ENCODE peak calls at places on chromosomes 4 and X, in ten cellular contexts. X is testis, B is lower lobe of right lung, S is tibial artery, N is kidney epithelial cell, Z is GM06990, R is GM12864, D is Caco-2, Y is body of pancreas, F is fibroblast of villous mesenchyme. P is an unnamed sample.

GRCh38 chr4:185304944-185305690 is 90.6 kb downstream of the LRP2BP start:
- DNase-seq in X (no peak), B (peak), S (no peak), N (no peak), Z (peak), R (peak), D (peak), Y (no peak), F (peak), P (peak)

GRCh38 chr4:177105526-177105925 is 204.1 kb upstream of the NEIL3 start:
- DNase-seq in X (no peak), B (no peak), S (no peak), N (no peak), Z (no peak), R (no peak), D (no peak), Y (no peak), F (peak), P (no peak)

GRCh38 chr4:159111417-159111816 is 8.5 kb downstream of the RAPGEF2 start:
- DNase-seq in X (no peak), B (no peak), S (no peak), N (no peak), Z (no peak), R (no peak), D (no peak), Y (no peak), F (no peak), P (no peak)

GRCh38 chr4:54840992-54841768 is 183.4 kb downstream of the KIT start:
- DNase-seq in X (peak), B (no peak), S (no peak), N (no peak), Z (no peak), R (no peak), D (no peak), Y (no peak), F (peak), P (no peak)

GRCh38 chr4:153154010-153154975 is 50.0 kb upstream of the TRIM2 start:
- DNase-seq in X (no peak), B (no peak), S (no peak), N (no peak), Z (no peak), R (no peak), D (no peak), Y (no peak), F (peak), P (no peak)

GRCh38 chrX:45714864-45715263 is 514.2 kb upstream of the DIPK2B start:
- DNase-seq in X (no peak), B (no peak), S (no peak), N (peak), Z (peak), R (peak), D (no peak), Y (no peak), F (peak), P (peak)

GRCh38 chr4:40575846-40576245 is 53.8 kb downstream of the RBM47 start:
- DNase-seq in X (no peak), B (no peak), S (no peak), N (no peak), Z (no peak), R (no peak), D (peak), Y (no peak), F (no peak), P (no peak)

GRCh38 chr4:69859140-69859539 is 805 bp downstream of the SULT1E1 start:
- DNase-seq in X (no peak), B (no peak), S (no peak), N (no peak), Z (no peak), R (no peak), D (no peak), Y (no peak), F (no peak), P (no peak)

GRCh38 chr4:107757860-107758476 is 37.9 kb upstream of the PAPSS1 start:
- DNase-seq in X (no peak), B (no peak), S (no peak), N (no peak), Z (no peak), R (no peak), D (no peak), Y (no peak), F (peak), P (no peak)

GRCh38 chr4:169070071-169070894 is 60.2 kb upstream of the CBR4 start:
- DNase-seq in X (peak), B (no peak), S (peak), N (peak), Z (no peak), R (no peak), D (peak), Y (peak), F (peak), P (peak)

GRCh38 chr4:17284323-17285175 is 227.3 kb downstream of the QDPR start:
- DNase-seq in X (peak), B (no peak), S (no peak), N (no peak), Z (no peak), R (no peak), D (no peak), Y (no peak), F (no peak), P (no peak)

GRCh38 chr4:164937576-164938270 is 39.7 kb downstream of the TRIM61 start:
- DNase-seq in X (peak), B (no peak), S (no peak), N (no peak), Z (no peak), R (no peak), D (no peak), Y (no peak), F (peak), P (peak)

GRCh38 chr4:61273237-61273636 is 73.1 kb downstream of the ADGRL3 start:
- DNase-seq in X (no peak), B (no peak), S (no peak), N (no peak), Z (no peak), R (no peak), D (no peak), Y (no peak), F (peak), P (no peak)

GRCh38 chrX:110004210-110004609 is 1.3 kb downstream of the TMEM164 start:
- DNase-seq in X (no peak), B (peak), S (no peak), N (no peak), Z (no peak), R (no peak), D (no peak), Y (peak), F (no peak), P (no peak)

GRCh38 chr4:15988222-15988621 is 25.2 kb upstream of the FGFBP2 start:
- DNase-seq in X (no peak), B (no peak), S (no peak), N (no peak), Z (no peak), R (no peak), D (no peak), Y (no peak), F (no peak), P (no peak)

GRCh38 chr4:15982833-15983528 is 20.0 kb upstream of the FGFBP2 start:
- DNase-seq in X (no peak), B (no peak), S (no peak), N (no peak), Z (no peak), R (no peak), D (no peak), Y (no peak), F (no peak), P (no peak)

GRCh38 chr4:15990570-15991285 is 27.8 kb upstream of the FGFBP2 start:
- DNase-seq in X (no peak), B (no peak), S (no peak), N (no peak), Z (no peak), R (no peak), D (no peak), Y (no peak), F (no peak), P (no peak)

GRCh38 chr4:15989431-15989830 is 26.5 kb upstream of the FGFBP2 start:
- DNase-seq in X (no peak), B (no peak), S (no peak), N (no peak), Z (no peak), R (no peak), D (no peak), Y (no peak), F (no peak), P (peak)

DNA sequence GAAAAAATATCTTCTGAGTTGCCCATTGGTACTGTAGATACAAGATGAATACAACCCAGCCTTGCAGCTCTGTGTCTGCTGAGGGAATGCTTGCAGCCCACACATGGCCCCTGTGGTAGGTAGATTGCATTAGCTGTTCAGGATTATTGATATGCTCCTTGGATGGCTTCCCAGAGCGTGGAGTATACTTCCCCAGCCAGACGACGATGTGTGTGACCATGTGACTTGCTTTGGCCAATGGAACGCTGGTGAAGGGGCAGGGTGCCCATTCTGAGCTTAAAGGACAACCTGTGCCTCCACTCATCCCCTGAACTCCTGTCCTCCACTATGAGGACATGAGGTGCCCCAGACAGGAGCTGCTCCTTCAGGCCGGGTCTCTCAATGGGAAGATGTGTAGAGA is 23.9 kb upstream of the FGFBP2 start:
- DNase-seq in X (no peak), B (no peak), S (no peak), N (no peak), Z (no peak), R (no peak), D (no peak), Y (no peak), F (no peak), P (no peak)
- H3K4me3 ChIP-seq in X (no peak), B (no peak), S (no peak), N (no peak), Z (no peak), R (no peak), D (no peak), Y (no peak), F (no peak), P (no peak)

GRCh38 chr4:11976726-11977263 is 548.1 kb upstream of the HS3ST1 start:
- DNase-seq in X (no peak), B (no peak), S (no peak), N (no peak), Z (no peak), R (no peak), D (no peak), Y (no peak), F (no peak), P (no peak)

DNA sequence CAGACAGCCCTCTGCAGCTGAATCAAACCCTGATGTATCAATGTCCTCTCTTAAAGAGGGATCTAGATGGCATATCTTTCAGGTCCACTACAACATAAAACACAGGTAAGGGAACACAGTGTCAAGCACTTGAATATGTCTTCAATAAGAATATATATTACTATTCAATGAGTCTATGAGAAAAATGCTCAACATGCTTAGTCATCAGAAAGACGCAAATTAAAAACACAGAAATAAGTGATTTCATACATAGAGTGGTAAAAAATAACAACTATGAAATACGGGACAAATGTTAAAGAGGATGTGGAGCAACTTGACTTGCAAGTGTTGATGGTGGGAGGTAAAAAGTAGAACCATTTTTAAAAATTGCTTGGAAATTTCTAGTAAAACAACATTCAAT is 544.6 kb upstream of the HS3ST1 start:
- DNase-seq in X (no peak), B (no peak), S (no peak), N (no peak), Z (no peak), R (no peak), D (no peak), Y (no peak), F (no peak), P (no peak)
- H3K4me3 ChIP-seq in X (no peak), B (no peak), S (no peak), N (no peak), Z (no peak), R (no peak), D (no peak), Y (no peak), F (no peak), P (no peak)

DNA sequence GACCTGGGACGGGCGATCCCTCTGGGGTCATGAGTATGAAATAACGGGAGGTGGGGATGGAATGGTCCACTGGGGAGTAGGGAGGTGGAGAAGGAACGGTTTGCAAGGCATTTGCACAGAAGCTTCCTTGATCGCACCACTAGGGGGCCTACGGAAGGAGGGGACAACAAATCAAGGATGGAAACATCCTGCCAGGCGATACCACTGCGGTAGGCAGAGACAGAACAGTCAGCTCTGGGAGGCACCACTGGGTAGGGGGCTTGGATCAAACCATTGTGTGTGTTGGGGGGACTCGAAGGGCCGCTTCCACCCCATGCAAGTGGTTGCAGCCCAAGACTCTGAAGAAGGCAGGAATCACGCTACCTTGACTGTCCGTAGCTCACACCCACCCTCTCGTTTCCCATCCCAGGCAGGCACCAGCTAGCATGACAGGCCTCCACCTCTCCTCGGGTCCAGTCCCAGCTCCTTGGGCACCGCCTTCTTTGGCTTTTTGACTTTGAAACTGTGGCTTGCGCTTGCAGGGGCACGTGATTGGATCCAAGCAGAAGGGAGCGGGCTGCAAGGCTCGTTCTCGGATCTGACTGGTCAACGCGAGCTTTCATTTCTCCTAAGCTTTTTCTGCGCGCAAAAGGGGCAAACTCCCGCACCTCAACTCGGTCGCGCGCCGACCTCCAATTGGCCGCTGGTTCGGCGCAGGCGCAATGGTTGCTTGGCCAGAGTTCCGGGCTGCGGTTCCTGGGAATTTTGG is 28.4 kb downstream of the GAGE1 start:
- DNase-seq in X (peak), B (no peak), S (no peak), N (no peak), Z (peak), R (no peak), D (no peak), Y (no peak), F (no peak), P (no peak)
- H3K4me3 ChIP-seq in X (no peak), B (peak), S (no peak), N (no peak), Z (no peak), R (no peak), D (no peak), Y (no peak), F (no peak), P (no peak)

GRCh38 chr4:39046243-39046642 is 14.0 kb upstream of the TMEM156 start:
- DNase-seq in X (peak), B (peak), S (no peak), N (no peak), Z (no peak), R (no peak), D (no peak), Y (no peak), F (peak), P (no peak)
- H3K4me3 ChIP-seq in X (no peak), B (peak), S (no peak), N (no peak), Z (peak), R (peak), D (no peak), Y (no peak), F (peak), P (peak)

GRCh38 chrX:2829066-2829430 is 318 bp downstream of the GYG2 start:
- DNase-seq in X (no peak), B (no peak), S (no peak), N (no peak), Z (no peak), R (no peak), D (peak), Y (peak), F (no peak), P (no peak)

GRCh38 chrX:2831471-2832228 is 2.9 kb downstream of the GYG2 start:
- DNase-seq in X (no peak), B (no peak), S (no peak), N (no peak), Z (no peak), R (no peak), D (no peak), Y (no peak), F (no peak), P (no peak)

GRCh38 chrX:2824886-2825285 is 3.8 kb upstream of the GYG2 start:
- DNase-seq in X (no peak), B (no peak), S (no peak), N (no peak), Z (no peak), R (no peak), D (no peak), Y (no peak), F (no peak), P (no peak)

GRCh38 chrX:2828404-2829065 is at the start of gene GYG2:
- DNase-seq in X (no peak), B (no peak), S (no peak), N (no peak), Z (no peak), R (no peak), D (peak), Y (no peak), F (peak), P (peak)

DNA sequence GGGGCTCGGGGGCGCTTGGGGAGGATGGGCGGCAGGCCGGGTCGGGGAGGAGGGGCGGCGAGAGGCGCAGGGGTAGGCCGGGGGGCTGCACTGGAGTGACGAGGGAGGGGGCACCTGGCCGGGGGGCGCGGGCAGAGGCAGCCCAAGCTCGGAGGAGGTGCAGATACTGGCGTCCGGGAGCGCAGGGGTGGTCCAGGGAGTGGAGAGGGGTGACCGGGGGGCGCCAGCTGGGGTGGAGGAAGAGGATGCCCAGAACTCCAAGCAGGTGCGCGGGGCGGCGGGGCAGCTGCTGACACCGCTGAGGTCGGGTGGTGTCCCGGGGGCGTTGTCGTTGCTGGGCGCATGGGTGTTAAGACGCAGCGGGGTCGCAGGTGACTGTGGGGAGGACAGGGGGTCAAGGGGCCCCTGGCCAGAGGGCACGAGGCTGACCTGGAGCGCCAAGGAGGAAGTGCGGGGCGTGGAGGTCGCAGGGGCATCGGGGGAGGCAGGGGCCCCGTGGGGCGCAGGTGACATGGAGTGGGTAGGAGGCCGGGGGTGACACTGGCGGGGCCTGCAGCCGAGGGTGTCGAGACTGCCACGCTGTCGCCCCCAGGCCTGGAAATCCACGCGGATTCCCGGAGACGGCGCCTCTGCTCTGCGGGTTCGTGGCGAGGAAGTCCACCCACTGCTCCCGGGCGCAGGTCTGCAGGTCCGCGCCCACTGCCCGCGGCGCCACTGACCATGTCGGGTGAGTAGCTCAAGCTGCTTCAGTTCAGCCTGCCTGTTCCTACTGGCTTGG is 928 bp downstream of the GYG2 start:
- DNase-seq in X (no peak), B (no peak), S (no peak), N (no peak), Z (no peak), R (no peak), D (no peak), Y (no peak), F (no peak), P (no peak)
- H3K4me3 ChIP-seq in X (peak), B (peak), S (peak), N (peak), Z (no peak), R (no peak), D (peak), Y (peak), F (peak), P (no peak)